ENCODE peak calls at places on chromosomes 5 and 9, in four cellular contexts. R is suprapubic skin; T is psoas muscle; Q is effector memory CD4-positive, alpha-beta T cell. Z is an unnamed sample.

GRCh38 chr9:17005085-17005484 is 129.8 kb upstream of the CNTLN start:
- DNase-seq in R (no peak), T (peak; percentile 17), Q (no peak), Z (no peak)

GRCh38 chr9:114604974-114605373 is 6.1 kb upstream of the TMEM268 start:
- DNase-seq in R (no peak), T (no peak), Q (no peak), Z (no peak)

GRCh38 chr9:93397664-93398381 is 53.7 kb upstream of the FAM120A start:
- DNase-seq in R (no peak), T (no peak), Q (no peak), Z (no peak)

GRCh38 chr9:91948423-91949292 is 1.4 kb downstream of the ROR2 start:
- DNase-seq in R (peak; percentile 87), T (peak; percentile 31), Q (no peak), Z (no peak)

GRCh38 chr9:70413427-70413797 is 1.0 kb downstream of the KLF9 start:
- DNase-seq in R (no peak), T (peak; percentile 85), Q (no peak), Z (no peak)

GRCh38 chr5:175383350-175383749 is 60.6 kb downstream of the DRD1 start:
- DNase-seq in R (no peak), T (no peak), Q (no peak), Z (no peak)

GRCh38 chr9:21096172-21096900 is 18.6 kb upstream of the IFNB1 start:
- DNase-seq in R (no peak), T (no peak), Q (no peak), Z (no peak)

GRCh38 chr9:95822583-95823431 is 52.7 kb upstream of the ERCC6L2 start:
- DNase-seq in R (no peak), T (no peak), Q (no peak), Z (no peak)

GRCh38 chr5:80977764-80978163 is 17.6 kb downstream of the RASGRF2 start:
- DNase-seq in R (no peak), T (no peak), Q (no peak), Z (no peak)

GRCh38 chr9:29701536-29701935 is 2128.3 kb upstream of the C9orf72 start:
- DNase-seq in R (no peak), T (no peak), Q (no peak), Z (no peak)

GRCh38 chr5:107633171-107633901 is 37.4 kb downstream of the EFNA5 start:
- DNase-seq in R (no peak), T (no peak), Q (no peak), Z (no peak)

GRCh38 chr9:35350827-35351549 is 138.9 kb upstream of the RUSC2 start:
- DNase-seq in R (no peak), T (no peak), Q (no peak), Z (no peak)

GRCh38 chr5:116750626-116751188 is 176.1 kb upstream of the SEMA6A start:
- DNase-seq in R (no peak), T (no peak), Q (no peak), Z (no peak)

GRCh38 chr5:5348135-5348534 is 74.3 kb upstream of the ICE1 start:
- DNase-seq in R (no peak), T (no peak), Q (no peak), Z (no peak)

GRCh38 chr5:177378884-177379883 is 5.0 kb upstream of the SLC34A1 start:
- DNase-seq in R (no peak), T (no peak), Q (no peak), Z (no peak)

GRCh38 chr9:6383551-6384225 is 29.3 kb upstream of the UHRF2 start:
- DNase-seq in R (no peak), T (no peak), Q (no peak), Z (peak; percentile 65)

GRCh38 chr5:177194278-177194677 is 60.7 kb downstream of the NSD1 start:
- DNase-seq in R (no peak), T (no peak), Q (no peak), Z (no peak)

GRCh38 chr5:168420461-168420860 is 65.8 kb upstream of the RARS1 start:
- DNase-seq in R (no peak), T (no peak), Q (no peak), Z (no peak)

GRCh38 chr5:168422431-168422830 is 63.8 kb upstream of the RARS1 start:
- DNase-seq in R (no peak), T (no peak), Q (no peak), Z (no peak)

GRCh38 chr5:168413596-168413995 is 72.7 kb upstream of the RARS1 start:
- DNase-seq in R (no peak), T (no peak), Q (no peak), Z (no peak)

GRCh38 chr5:168415971-168416370 is 70.3 kb upstream of the RARS1 start:
- DNase-seq in R (no peak), T (no peak), Q (no peak), Z (no peak)

DNA sequence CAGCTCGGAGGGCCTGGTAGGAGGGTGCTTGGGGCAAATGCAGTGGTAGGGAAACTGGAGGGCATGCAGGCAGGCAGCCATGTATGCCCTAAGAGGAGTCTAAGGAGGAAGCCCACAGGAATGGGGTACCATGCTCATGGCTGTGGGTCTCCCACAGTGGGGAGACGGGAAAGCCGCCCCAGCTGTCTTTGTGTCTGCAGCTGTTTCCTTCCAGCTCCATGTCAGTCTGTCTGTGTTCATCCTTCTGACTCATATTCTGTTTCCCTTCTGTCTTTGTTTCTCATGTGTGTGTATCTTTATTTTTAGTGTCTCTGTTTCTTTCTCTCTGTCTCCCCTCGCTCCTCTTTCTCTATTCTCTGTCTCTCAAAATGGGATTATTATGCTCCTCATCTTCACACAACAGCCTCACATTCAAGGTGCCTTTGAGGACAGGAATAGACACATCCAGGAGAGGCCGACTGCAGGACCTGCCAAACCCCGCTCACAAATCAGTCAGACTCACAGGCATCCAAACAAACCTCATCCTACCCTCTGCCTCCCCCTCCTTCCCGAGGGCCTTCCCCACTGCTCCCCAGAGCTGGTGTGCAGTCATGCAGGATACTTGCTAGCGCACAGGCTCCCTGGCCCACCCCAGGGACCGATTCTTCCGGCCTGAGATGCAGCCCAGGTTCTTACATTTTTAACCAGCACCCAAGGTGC is 68.4 kb upstream of the RARS1 start:
- DNase-seq in R (no peak), T (no peak), Q (no peak), Z (no peak)
- H3K36me3 ChIP-seq in R (no peaks in the 10 kb centered on the region), T (no peaks in the 10 kb centered on the region), Q (no peaks in the 10 kb centered on the region), Z (no peaks in the 10 kb centered on the region)

GRCh38 chr5:645421-645820 is 33.3 kb downstream of the CEP72 start:
- DNase-seq in R (peak; percentile 53), T (no peak), Q (no peak), Z (no peak)
- H3K36me3 ChIP-seq in R (peaks cover 51% of the 10 kb centered on the region), T (peaks cover 11% of the 10 kb centered on the region), Q (peaks cover 17% of the 10 kb centered on the region), Z (peaks cover 6% of the 10 kb centered on the region)

GRCh38 chr5:39104221-39104620 is 30.0 kb upstream of the RICTOR start:
- DNase-seq in R (no peak), T (no peak), Q (no peak), Z (no peak)

GRCh38 chr5:39109616-39110015 is 35.4 kb upstream of the RICTOR start:
- DNase-seq in R (no peak), T (no peak), Q (no peak), Z (no peak)

GRCh38 chr5:39108987-39109386 is 34.8 kb upstream of the RICTOR start:
- DNase-seq in R (no peak), T (no peak), Q (no peak), Z (no peak)

GRCh38 chr5:39106332-39106731 is 32.1 kb upstream of the RICTOR start:
- DNase-seq in R (no peak), T (no peak), Q (no peak), Z (no peak)

GRCh38 chr5:39107350-39107749 is 33.2 kb upstream of the RICTOR start:
- DNase-seq in R (no peak), T (no peak), Q (no peak), Z (no peak)
- H3K36me3 ChIP-seq in R (no peaks in the 10 kb centered on the region), T (no peaks in the 10 kb centered on the region), Q (peaks cover 86% of the 10 kb centered on the region), Z (no peaks in the 10 kb centered on the region)

GRCh38 chr9:38336341-38336740 is 56.2 kb upstream of the ALDH1B1 start:
- DNase-seq in R (peak; percentile 72), T (no peak), Q (no peak), Z (no peak)

GRCh38 chr9:38332625-38333024 is 59.9 kb upstream of the ALDH1B1 start:
- DNase-seq in R (no peak), T (no peak), Q (no peak), Z (no peak)

GRCh38 chr9:38333047-38333446 is 59.5 kb upstream of the ALDH1B1 start:
- DNase-seq in R (no peak), T (no peak), Q (no peak), Z (no peak)

GRCh38 chr9:38335686-38336085 is 56.8 kb upstream of the ALDH1B1 start:
- DNase-seq in R (peak; percentile 1), T (no peak), Q (no peak), Z (no peak)

DNA sequence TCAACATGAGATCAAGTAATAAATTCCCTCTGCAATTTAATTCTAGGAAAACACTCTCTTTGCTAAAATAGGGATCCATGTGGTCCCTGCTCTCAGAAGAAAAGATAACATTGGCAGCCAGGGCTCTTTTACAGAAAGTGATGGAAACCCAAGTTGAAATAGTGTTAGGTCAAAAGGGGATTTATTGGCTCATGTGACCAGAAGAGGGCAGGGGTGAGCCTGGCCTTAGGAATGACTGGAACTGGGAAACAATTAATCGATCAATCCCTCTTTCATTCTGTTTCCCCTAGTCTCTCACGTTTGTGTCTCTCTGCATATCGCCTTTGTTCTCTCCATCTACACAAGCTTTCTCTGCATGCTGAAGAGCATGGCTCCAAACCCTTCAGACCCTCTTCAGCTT is 58.3 kb upstream of the ALDH1B1 start:
- DNase-seq in R (peak; percentile 8), T (no peak), Q (no peak), Z (peak; percentile 35)
- H3K36me3 ChIP-seq in R (no peaks in the 10 kb centered on the region), T (no peaks in the 10 kb centered on the region), Q (no peaks in the 10 kb centered on the region), Z (no peaks in the 10 kb centered on the region)

DNA sequence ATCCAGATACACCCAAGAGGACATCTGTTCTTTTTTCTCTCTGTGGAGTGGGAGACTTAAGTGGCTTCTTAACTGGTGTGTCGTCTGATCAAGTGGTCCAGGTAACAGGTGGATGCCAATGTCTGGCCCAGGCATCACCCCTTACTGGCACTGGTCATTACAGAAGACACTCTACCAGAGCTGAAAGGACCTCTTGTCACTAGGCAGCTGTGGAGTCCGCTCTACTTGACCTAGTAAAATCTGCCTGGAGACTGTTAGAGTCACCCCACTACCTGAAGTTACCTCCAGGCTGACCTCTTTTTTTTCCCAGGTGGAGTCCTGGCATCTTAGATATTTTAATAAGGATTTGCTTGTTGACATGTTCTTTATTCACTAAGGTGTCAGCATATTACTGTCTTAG is 22.5 kb downstream of the FXN start:
- DNase-seq in R (no peak), T (no peak), Q (no peak), Z (no peak)
- H3K36me3 ChIP-seq in R (no peaks in the 10 kb centered on the region), T (peaks cover 29% of the 10 kb centered on the region), Q (peaks cover 9% of the 10 kb centered on the region), Z (no peaks in the 10 kb centered on the region)

GRCh38 chr5:23528677-23529076 is 21.3 kb downstream of the PRDM9 start:
- DNase-seq in R (no peak), T (no peak), Q (no peak), Z (no peak)
- H3K36me3 ChIP-seq in R (no peaks in the 10 kb centered on the region), T (no peaks in the 10 kb centered on the region), Q (no peaks in the 10 kb centered on the region), Z (no peaks in the 10 kb centered on the region)

GRCh38 chr9:136931615-136932130 is 12.9 kb downstream of the FBXW5 start:
- DNase-seq in R (no peak), T (no peak), Q (no peak), Z (no peak)
- H3K36me3 ChIP-seq in R (peaks cover 12% of the 10 kb centered on the region), T (peaks cover 6% of the 10 kb centered on the region), Q (no peaks in the 10 kb centered on the region), Z (no peaks in the 10 kb centered on the region)

Z was measured in ascending aorta.